ENCODE peak calls at places on chromosomes 16 and 17, in nine cellular contexts. One of them, this sample, is unnamed.

GRCh38 chr16:3496386-3496785 is 1.1 kb upstream of the C16orf90 start:
- DNase-seq in dermis blood vessel endothelial cell: no peak
- DNase-seq in GM10248: no peak
- DNase-seq in NCI-H1105 treated with DMSO at 0.1 percent for 48 hours: no peak
- DNase-seq in GM03348: no peak
- DNase-seq in OCI-M1: no peak
- DNase-seq in stimulated activated CD8-positive, alpha-beta memory T cell treated with anti-CD3 and anti-CD28 coated beads, Interleukin-4, amount 100 ng/mL, for 1 hour: no peak
- DNase-seq in mesothelial cell of epicardium: no peak
- DNase-seq in AG10803: no peak
- DNase-seq in this sample: no peak

GRCh38 chr17:12222392-12222791 is 201.7 kb downstream of the MAP2K4 start:
- DNase-seq in AG10803: no peak
- DNase-seq in mesothelial cell of epicardium: no peak
- DNase-seq in stimulated activated CD8-positive, alpha-beta memory T cell treated with anti-CD3 and anti-CD28 coated beads, Interleukin-4, amount 100 ng/mL, for 1 hour: no peak
- DNase-seq in GM10248: no peak
- DNase-seq in OCI-M1: no peak
- DNase-seq in GM03348: no peak
- DNase-seq in NCI-H1105 treated with DMSO at 0.1 percent for 48 hours: no peak
- DNase-seq in dermis blood vessel endothelial cell: no peak
- DNase-seq in this sample: no peak

GRCh38 chr16:31093132-31093703 is 1.4 kb downstream of the VKORC1 start:
- DNase-seq in stimulated activated CD8-positive, alpha-beta memory T cell treated with anti-CD3 and anti-CD28 coated beads, Interleukin-4, amount 100 ng/mL, for 1 hour: no peak
- DNase-seq in GM03348: peak
- DNase-seq in mesothelial cell of epicardium: no peak
- DNase-seq in dermis blood vessel endothelial cell: no peak
- DNase-seq in AG10803: peak
- DNase-seq in GM10248: no peak
- DNase-seq in OCI-M1: peak
- DNase-seq in NCI-H1105 treated with DMSO at 0.1 percent for 48 hours: peak
- DNase-seq in this sample: no peak

GRCh38 chr16:10728035-10728462 is 15.6 kb upstream of the NUBP1 start:
- DNase-seq in AG10803: peak
- DNase-seq in GM03348: no peak
- DNase-seq in dermis blood vessel endothelial cell: no peak
- DNase-seq in mesothelial cell of epicardium: no peak
- DNase-seq in stimulated activated CD8-positive, alpha-beta memory T cell treated with anti-CD3 and anti-CD28 coated beads, Interleukin-4, amount 100 ng/mL, for 1 hour: no peak
- DNase-seq in NCI-H1105 treated with DMSO at 0.1 percent for 48 hours: no peak
- DNase-seq in GM10248: no peak
- DNase-seq in OCI-M1: no peak
- DNase-seq in this sample: no peak

GRCh38 chr16:27839419-27839818 is 224.1 kb downstream of the GSG1L start:
- DNase-seq in dermis blood vessel endothelial cell: no peak
- DNase-seq in stimulated activated CD8-positive, alpha-beta memory T cell treated with anti-CD3 and anti-CD28 coated beads, Interleukin-4, amount 100 ng/mL, for 1 hour: no peak
- DNase-seq in OCI-M1: no peak
- DNase-seq in GM10248: no peak
- DNase-seq in AG10803: peak
- DNase-seq in GM03348: no peak
- DNase-seq in mesothelial cell of epicardium: no peak
- DNase-seq in NCI-H1105 treated with DMSO at 0.1 percent for 48 hours: no peak
- DNase-seq in this sample: no peak

GRCh38 chr17:29557085-29557697 is 9.6 kb downstream of the ABHD15 start:
- DNase-seq in OCI-M1: peak
- DNase-seq in GM10248: no peak
- DNase-seq in stimulated activated CD8-positive, alpha-beta memory T cell treated with anti-CD3 and anti-CD28 coated beads, Interleukin-4, amount 100 ng/mL, for 1 hour: no peak
- DNase-seq in GM03348: peak
- DNase-seq in dermis blood vessel endothelial cell: no peak
- DNase-seq in NCI-H1105 treated with DMSO at 0.1 percent for 48 hours: no peak
- DNase-seq in mesothelial cell of epicardium: no peak
- DNase-seq in AG10803: no peak
- DNase-seq in this sample: no peak

GRCh38 chr16:23484501-23485256 is 25.6 kb downstream of the GGA2 start:
- DNase-seq in AG10803: no peak
- DNase-seq in dermis blood vessel endothelial cell: no peak
- DNase-seq in mesothelial cell of epicardium: no peak
- DNase-seq in GM03348: no peak
- DNase-seq in NCI-H1105 treated with DMSO at 0.1 percent for 48 hours: no peak
- DNase-seq in stimulated activated CD8-positive, alpha-beta memory T cell treated with anti-CD3 and anti-CD28 coated beads, Interleukin-4, amount 100 ng/mL, for 1 hour: no peak
- DNase-seq in OCI-M1: no peak
- DNase-seq in GM10248: no peak
- DNase-seq in this sample: no peak

GRCh38 chr17:17492085-17492484 is 4.1 kb downstream of the RASD1 start:
- DNase-seq in stimulated activated CD8-positive, alpha-beta memory T cell treated with anti-CD3 and anti-CD28 coated beads, Interleukin-4, amount 100 ng/mL, for 1 hour: no peak
- DNase-seq in dermis blood vessel endothelial cell: no peak
- DNase-seq in GM03348: no peak
- DNase-seq in AG10803: no peak
- DNase-seq in OCI-M1: no peak
- DNase-seq in NCI-H1105 treated with DMSO at 0.1 percent for 48 hours: no peak
- DNase-seq in GM10248: no peak
- DNase-seq in mesothelial cell of epicardium: no peak
- DNase-seq in this sample: no peak

GRCh38 chr16:75304521-75305363 is 53.3 kb upstream of the BCAR1 start:
- DNase-seq in dermis blood vessel endothelial cell: peak
- DNase-seq in GM03348: peak
- DNase-seq in GM10248: no peak
- DNase-seq in stimulated activated CD8-positive, alpha-beta memory T cell treated with anti-CD3 and anti-CD28 coated beads, Interleukin-4, amount 100 ng/mL, for 1 hour: no peak
- DNase-seq in AG10803: peak
- DNase-seq in OCI-M1: peak
- DNase-seq in NCI-H1105 treated with DMSO at 0.1 percent for 48 hours: no peak
- DNase-seq in mesothelial cell of epicardium: no peak
- DNase-seq in this sample: peak

GRCh38 chr17:61321344-61321743 is 78.3 kb upstream of the TBX2 start:
- DNase-seq in GM03348: no peak
- DNase-seq in OCI-M1: no peak
- DNase-seq in AG10803: no peak
- DNase-seq in mesothelial cell of epicardium: no peak
- DNase-seq in NCI-H1105 treated with DMSO at 0.1 percent for 48 hours: no peak
- DNase-seq in stimulated activated CD8-positive, alpha-beta memory T cell treated with anti-CD3 and anti-CD28 coated beads, Interleukin-4, amount 100 ng/mL, for 1 hour: no peak
- DNase-seq in dermis blood vessel endothelial cell: no peak
- DNase-seq in GM10248: no peak
- DNase-seq in this sample: no peak

GRCh38 chr17:10151667-10152496 is 46.5 kb downstream of the GAS7 start:
- DNase-seq in mesothelial cell of epicardium: no peak
- DNase-seq in stimulated activated CD8-positive, alpha-beta memory T cell treated with anti-CD3 and anti-CD28 coated beads, Interleukin-4, amount 100 ng/mL, for 1 hour: no peak
- DNase-seq in OCI-M1: peak
- DNase-seq in dermis blood vessel endothelial cell: no peak
- DNase-seq in GM03348: no peak
- DNase-seq in GM10248: peak
- DNase-seq in AG10803: no peak
- DNase-seq in NCI-H1105 treated with DMSO at 0.1 percent for 48 hours: no peak
- DNase-seq in this sample: no peak

GRCh38 chr16:19432429-19432828 is 14.7 kb downstream of the TMC5 start:
- DNase-seq in mesothelial cell of epicardium: no peak
- DNase-seq in GM10248: no peak
- DNase-seq in GM03348: no peak
- DNase-seq in stimulated activated CD8-positive, alpha-beta memory T cell treated with anti-CD3 and anti-CD28 coated beads, Interleukin-4, amount 100 ng/mL, for 1 hour: no peak
- DNase-seq in dermis blood vessel endothelial cell: no peak
- DNase-seq in OCI-M1: peak
- DNase-seq in AG10803: no peak
- DNase-seq in NCI-H1105 treated with DMSO at 0.1 percent for 48 hours: no peak
- DNase-seq in this sample: no peak

GRCh38 chr17:60445144-60445543 is 22.9 kb downstream of the CHCT1 start:
- DNase-seq in dermis blood vessel endothelial cell: no peak
- DNase-seq in GM10248: no peak
- DNase-seq in mesothelial cell of epicardium: no peak
- DNase-seq in NCI-H1105 treated with DMSO at 0.1 percent for 48 hours: no peak
- DNase-seq in AG10803: no peak
- DNase-seq in GM03348: no peak
- DNase-seq in OCI-M1: no peak
- DNase-seq in stimulated activated CD8-positive, alpha-beta memory T cell treated with anti-CD3 and anti-CD28 coated beads, Interleukin-4, amount 100 ng/mL, for 1 hour: no peak
- DNase-seq in this sample: no peak

GRCh38 chr17:73562896-73563295 is 81.3 kb downstream of the SDK2 start:
- DNase-seq in OCI-M1: no peak
- DNase-seq in AG10803: no peak
- DNase-seq in GM03348: no peak
- DNase-seq in mesothelial cell of epicardium: no peak
- DNase-seq in stimulated activated CD8-positive, alpha-beta memory T cell treated with anti-CD3 and anti-CD28 coated beads, Interleukin-4, amount 100 ng/mL, for 1 hour: no peak
- DNase-seq in GM10248: no peak
- DNase-seq in dermis blood vessel endothelial cell: no peak
- DNase-seq in NCI-H1105 treated with DMSO at 0.1 percent for 48 hours: no peak
- DNase-seq in this sample: no peak

GRCh38 chr17:14381606-14382005 is 80.7 kb downstream of the HS3ST3B1 start:
- DNase-seq in mesothelial cell of epicardium: no peak
- DNase-seq in dermis blood vessel endothelial cell: no peak
- DNase-seq in NCI-H1105 treated with DMSO at 0.1 percent for 48 hours: no peak
- DNase-seq in GM03348: no peak
- DNase-seq in stimulated activated CD8-positive, alpha-beta memory T cell treated with anti-CD3 and anti-CD28 coated beads, Interleukin-4, amount 100 ng/mL, for 1 hour: no peak
- DNase-seq in OCI-M1: no peak
- DNase-seq in GM10248: no peak
- DNase-seq in AG10803: no peak
- DNase-seq in this sample: no peak

GRCh38 chr16:85384831-85385462 is 228.2 kb upstream of the GSE1 start:
- DNase-seq in NCI-H1105 treated with DMSO at 0.1 percent for 48 hours: peak
- DNase-seq in GM10248: no peak
- DNase-seq in OCI-M1: no peak
- DNase-seq in dermis blood vessel endothelial cell: no peak
- DNase-seq in AG10803: no peak
- DNase-seq in GM03348: no peak
- DNase-seq in mesothelial cell of epicardium: peak
- DNase-seq in stimulated activated CD8-positive, alpha-beta memory T cell treated with anti-CD3 and anti-CD28 coated beads, Interleukin-4, amount 100 ng/mL, for 1 hour: no peak
- DNase-seq in this sample: no peak

GRCh38 chr17:80104321-80104955 is 3.1 kb downstream of the GAA start:
- DNase-seq in GM10248: no peak
- DNase-seq in mesothelial cell of epicardium: no peak
- DNase-seq in stimulated activated CD8-positive, alpha-beta memory T cell treated with anti-CD3 and anti-CD28 coated beads, Interleukin-4, amount 100 ng/mL, for 1 hour: no peak
- DNase-seq in OCI-M1: no peak
- DNase-seq in GM03348: no peak
- DNase-seq in NCI-H1105 treated with DMSO at 0.1 percent for 48 hours: peak
- DNase-seq in dermis blood vessel endothelial cell: peak
- DNase-seq in AG10803: no peak
- DNase-seq in this sample: no peak

GRCh38 chr17:34736611-34737010 is 157.2 kb downstream of the TMEM132E start:
- DNase-seq in GM10248: no peak
- DNase-seq in mesothelial cell of epicardium: no peak
- DNase-seq in NCI-H1105 treated with DMSO at 0.1 percent for 48 hours: no peak
- DNase-seq in GM03348: no peak
- DNase-seq in OCI-M1: no peak
- DNase-seq in dermis blood vessel endothelial cell: no peak
- DNase-seq in stimulated activated CD8-positive, alpha-beta memory T cell treated with anti-CD3 and anti-CD28 coated beads, Interleukin-4, amount 100 ng/mL, for 1 hour: no peak
- DNase-seq in AG10803: no peak
- DNase-seq in this sample: no peak

GRCh38 chr17:38879878-38880727 is 10.2 kb downstream of the LASP1 start:
- DNase-seq in NCI-H1105 treated with DMSO at 0.1 percent for 48 hours: peak
- DNase-seq in GM03348: peak
- DNase-seq in stimulated activated CD8-positive, alpha-beta memory T cell treated with anti-CD3 and anti-CD28 coated beads, Interleukin-4, amount 100 ng/mL, for 1 hour: no peak
- DNase-seq in OCI-M1: no peak
- DNase-seq in mesothelial cell of epicardium: no peak
- DNase-seq in dermis blood vessel endothelial cell: peak
- DNase-seq in AG10803: peak
- DNase-seq in GM10248: no peak
- DNase-seq in this sample: peak

GRCh38 chr16:13594798-13595197 is 325.2 kb upstream of the ERCC4 start:
- DNase-seq in GM03348: no peak
- DNase-seq in dermis blood vessel endothelial cell: no peak
- DNase-seq in NCI-H1105 treated with DMSO at 0.1 percent for 48 hours: no peak
- DNase-seq in GM10248: no peak
- DNase-seq in stimulated activated CD8-positive, alpha-beta memory T cell treated with anti-CD3 and anti-CD28 coated beads, Interleukin-4, amount 100 ng/mL, for 1 hour: no peak
- DNase-seq in mesothelial cell of epicardium: no peak
- DNase-seq in AG10803: no peak
- DNase-seq in OCI-M1: no peak
- DNase-seq in this sample: no peak

GRCh38 chr17:48498168-48498840 is 32.5 kb downstream of the HOXB1 start:
- DNase-seq in GM10248: no peak
- DNase-seq in NCI-H1105 treated with DMSO at 0.1 percent for 48 hours: peak
- DNase-seq in AG10803: no peak
- DNase-seq in mesothelial cell of epicardium: no peak
- DNase-seq in OCI-M1: no peak
- DNase-seq in dermis blood vessel endothelial cell: no peak
- DNase-seq in GM03348: no peak
- DNase-seq in stimulated activated CD8-positive, alpha-beta memory T cell treated with anti-CD3 and anti-CD28 coated beads, Interleukin-4, amount 100 ng/mL, for 1 hour: no peak
- DNase-seq in this sample: no peak